ENCODE peak calls at places on chromosomes 3 and 15, in six cellular contexts. J is MCF 10A, O is heart left ventricle, T is NCI-H2029, W is B cell, C is HFFc6. V is an unnamed sample.

GRCh38 chr3:98395111-98395510 is 4.6 kb downstream of the OR5K3 start:
- DNase-seq in J (no peak), O (no peak), T (no peak), W (no peak), C (no peak), V (no peak)

GRCh38 chr3:165919284-165919683 is 82.1 kb upstream of the BCHE start:
- DNase-seq in J (no peak), O (no peak), T (no peak), W (no peak), C (no peak), V (no peak)

GRCh38 chr3:124960205-124960604 is 25.7 kb upstream of the MUC13 start:
- DNase-seq in J (no peak), O (no peak), T (no peak), W (no peak), C (no peak), V (no peak)

GRCh38 chr3:112376413-112376812 is 43.5 kb downstream of the CD200 start:
- DNase-seq in J (no peak), O (no peak), T (no peak), W (no peak), C (no peak), V (no peak)

GRCh38 chr15:101293122-101293521 is 1.9 kb downstream of the SNRPA1 start:
- DNase-seq in J (no peak), O (no peak), T (no peak), W (no peak), C (no peak), V (no peak)

GRCh38 chr15:65067645-65068416 is at the start of gene RASL12:
- DNase-seq in J (no peak), O (no peak), T (no peak), W (peak), C (no peak), V (no peak)

GRCh38 chr3:58066842-58067241 is 58.6 kb downstream of the FLNB start:
- DNase-seq in J (no peak), O (no peak), T (no peak), W (no peak), C (peak), V (no peak)

GRCh38 chr15:51331141-51331540 is 7.3 kb downstream of the CYP19A1 start:
- DNase-seq in J (no peak), O (no peak), T (no peak), W (no peak), C (no peak), V (no peak)

GRCh38 chr15:64915518-64916227 is 4.0 kb downstream of the ANKDD1A start:
- DNase-seq in J (no peak), O (no peak), T (no peak), W (no peak), C (no peak), V (no peak)

GRCh38 chr3:107847791-107848190 is 243.0 kb downstream of the CD47 start:
- DNase-seq in J (no peak), O (no peak), T (no peak), W (no peak), C (no peak), V (no peak)

GRCh38 chr3:170207717-170208116 is 14.5 kb upstream of the PRKCI start:
- DNase-seq in J (peak), O (no peak), T (no peak), W (no peak), C (no peak), V (no peak)

GRCh38 chr3:86438544-86438943 is 552.4 kb downstream of the VGLL3 start:
- DNase-seq in J (no peak), O (no peak), T (no peak), W (no peak), C (no peak), V (no peak)

GRCh38 chr15:73865904-73866303 is 7.5 kb upstream of the TBC1D21 start:
- DNase-seq in J (no peak), O (no peak), T (no peak), W (no peak), C (no peak), V (peak)

GRCh38 chr3:148077318-148077923 is 620.3 kb upstream of the AGTR1 start:
- DNase-seq in J (peak), O (no peak), T (no peak), W (no peak), C (peak), V (no peak)

GRCh38 chr3:87848003-87848402 is 210.8 kb downstream of the CGGBP1 start:
- DNase-seq in J (no peak), O (no peak), T (no peak), W (no peak), C (no peak), V (no peak)

GRCh38 chr3:52838561-52839267 is 3.9 kb upstream of the MUSTN1 start:
- DNase-seq in J (no peak), O (no peak), T (no peak), W (no peak), C (no peak), V (no peak)

GRCh38 chr3:197450295-197450694 is 105.5 kb downstream of the BDH1 start:
- DNase-seq in J (no peak), O (no peak), T (no peak), W (no peak), C (no peak), V (no peak)

GRCh38 chr3:168029705-168030104 is 66.0 kb downstream of the GOLIM4 start:
- DNase-seq in J (no peak), O (no peak), T (peak), W (no peak), C (no peak), V (no peak)

GRCh38 chr3:189404036-189404435 is 227.2 kb upstream of the TP63 start:
- DNase-seq in J (peak), O (no peak), T (no peak), W (no peak), C (no peak), V (no peak)

GRCh38 chr15:58522865-58523264 is 91.1 kb downstream of the LIPC start:
- DNase-seq in J (no peak), O (no peak), T (no peak), W (no peak), C (no peak), V (no peak)

GRCh38 chr3:188037116-188037718 is 116.7 kb upstream of the LPP start:
- DNase-seq in J (peak), O (no peak), T (peak), W (no peak), C (peak), V (no peak)

GRCh38 chr3:122030381-122031122 is 8.5 kb upstream of the ILDR1 start:
- DNase-seq in J (no peak), O (no peak), T (no peak), W (no peak), C (peak), V (no peak)

GRCh38 chr3:12230406-12230805 is 58.5 kb upstream of the PPARG start:
- DNase-seq in J (no peak), O (no peak), T (no peak), W (no peak), C (no peak), V (no peak)

GRCh38 chr15:79779739-79780138 is 117.1 kb downstream of the MTHFS start:
- DNase-seq in J (no peak), O (no peak), T (no peak), W (no peak), C (no peak), V (no peak)

GRCh38 chr3:47370887-47371697 is 9.7 kb upstream of the PTPN23 start:
- DNase-seq in J (peak), O (no peak), T (no peak), W (peak), C (peak), V (no peak)

GRCh38 chr3:157129782-157130137 is 30.2 kb downstream of the CCNL1 start:
- DNase-seq in J (peak), O (no peak), T (no peak), W (no peak), C (no peak), V (no peak)

GRCh38 chr3:185813691-185814215 is 11.1 kb downstream of the IGF2BP2 start:
- DNase-seq in J (peak), O (no peak), T (no peak), W (no peak), C (peak), V (no peak)

GRCh38 chr3:133574260-133574881 is 885 bp downstream of the CDV3 start:
- DNase-seq in J (peak), O (peak), T (no peak), W (peak), C (peak), V (peak)

GRCh38 chr3:142127941-142128658 is 21.2 kb downstream of the TFDP2 start:
- DNase-seq in J (no peak), O (no peak), T (no peak), W (no peak), C (no peak), V (no peak)

GRCh38 chr3:45571216-45571615 is 23.3 kb upstream of the LIMD1 start:
- DNase-seq in J (no peak), O (no peak), T (no peak), W (no peak), C (no peak), V (no peak)

GRCh38 chr3:169953462-169954141 is 13.0 kb upstream of the SEC62 start:
- DNase-seq in J (no peak), O (no peak), T (no peak), W (no peak), C (peak), V (no peak)

GRCh38 chr15:86743283-86743903 is 663.7 kb downstream of the AGBL1 start:
- DNase-seq in J (peak), O (no peak), T (no peak), W (no peak), C (no peak), V (no peak)

GRCh38 chr3:43294975-43295374 is 8.6 kb downstream of the SNRK start:
- DNase-seq in J (no peak), O (no peak), T (no peak), W (no peak), C (no peak), V (no peak)

GRCh38 chr3:145882416-145882815 is 278.6 kb downstream of the PLOD2 start:
- DNase-seq in J (no peak), O (no peak), T (no peak), W (no peak), C (no peak), V (no peak)

GRCh38 chr15:40055576-40056293 is 16.8 kb upstream of the SRP14 start:
- DNase-seq in J (peak), O (peak), T (peak), W (no peak), C (no peak), V (peak)

GRCh38 chr3:95272791-95273190 is 1209.9 kb downstream of the NSUN3 start:
- DNase-seq in J (no peak), O (no peak), T (no peak), W (no peak), C (no peak), V (no peak)